ENCODE peak calls at places on chromosomes 11 and 22, in five cellular contexts. M is AG04449, E is tibial nerve, L is right lobe of liver, T is adrenal gland. P is an unnamed sample.

GRCh38 chr11:44868455-44869421 is 81.9 kb downstream of the TP53I11 start:
- DNase-seq in M (no peak), E (no peak), L (no peak), T (no peak), P (no peak)

GRCh38 chr22:49040754-49041467 is 786.8 kb downstream of the BRD1 start:
- DNase-seq in M (no peak), E (no peak), L (no peak), T (no peak), P (no peak)

GRCh38 chr11:16484434-16484833 is 128.1 kb upstream of the SOX6 start:
- DNase-seq in M (no peak), E (no peak), L (no peak), T (no peak), P (no peak)

GRCh38 chr22:49673048-49673447 is 154.6 kb downstream of the BRD1 start:
- DNase-seq in M (no peak), E (no peak), L (no peak), T (peak), P (no peak)

GRCh38 chr11:119087747-119088241 is 3.1 kb downstream of the HMBS start:
- DNase-seq in M (no peak), E (no peak), L (no peak), T (no peak), P (no peak)

GRCh38 chr11:45211732-45212131 is 65.3 kb downstream of the PRDM11 start:
- DNase-seq in M (no peak), E (no peak), L (no peak), T (no peak), P (no peak)

GRCh38 chr22:39532215-39533071 is at the start of gene RPS19BP1:
- DNase-seq in M (peak), E (peak), L (peak), T (peak), P (peak)

GRCh38 chr11:86558219-86558618 is 114.2 kb downstream of the ME3 start:
- DNase-seq in M (no peak), E (no peak), L (no peak), T (no peak), P (no peak)

GRCh38 chr22:26903030-26903856 is 245.9 kb downstream of the MIAT start:
- DNase-seq in M (no peak), E (no peak), L (no peak), T (no peak), P (no peak)

GRCh38 chr11:43376594-43376993 is 17.9 kb downstream of the TTC17 start:
- DNase-seq in M (peak), E (no peak), L (no peak), T (no peak), P (peak)

GRCh38 chr11:7977251-7977917 is 9.8 kb upstream of the EIF3F start:
- DNase-seq in M (peak), E (no peak), L (no peak), T (no peak), P (peak)

GRCh38 chr11:124656759-124657627 is 16.5 kb downstream of the SIAE start:
- DNase-seq in M (no peak), E (no peak), L (no peak), T (no peak), P (no peak)

GRCh38 chr22:38111941-38112355 is 1.5 kb upstream of the BAIAP2L2 start:
- DNase-seq in M (no peak), E (no peak), L (peak), T (no peak), P (no peak)

GRCh38 chr11:110065189-110065588 is 28.0 kb upstream of the ZC3H12C start:
- DNase-seq in M (no peak), E (no peak), L (no peak), T (no peak), P (no peak)

GRCh38 chr11:108754901-108755625 is 90.2 kb downstream of the DDX10 start:
- DNase-seq in M (no peak), E (peak), L (no peak), T (no peak), P (peak)

GRCh38 chr11:118263694-118264567 is at the start of gene MPZL2:
- DNase-seq in M (no peak), E (no peak), L (peak), T (no peak), P (no peak)

GRCh38 chr11:20672575-20672974 is 3.2 kb downstream of the NELL1 start:
- DNase-seq in M (no peak), E (no peak), L (no peak), T (no peak), P (no peak)

GRCh38 chr11:122578168-122578825 is 77.2 kb upstream of the UBASH3B start:
- DNase-seq in M (no peak), E (no peak), L (no peak), T (no peak), P (no peak)

GRCh38 chr11:126546191-126546590 is 190.7 kb downstream of the ST3GAL4 start:
- DNase-seq in M (no peak), E (no peak), L (no peak), T (no peak), P (no peak)

GRCh38 chr11:35911013-35911412 is 32.8 kb upstream of the LDLRAD3 start:
- DNase-seq in M (no peak), E (no peak), L (no peak), T (no peak), P (no peak)

GRCh38 chr11:94871491-94872185 is 101.7 kb downstream of the CWC15 start:
- DNase-seq in M (no peak), E (no peak), L (no peak), T (no peak), P (no peak)

GRCh38 chr11:107567739-107568335 is 2.3 kb upstream of the ALKBH8 start:
- DNase-seq in M (no peak), E (no peak), L (no peak), T (no peak), P (no peak)
- H3K4me3 ChIP-seq in M (no peak), E (no peak), L (no peak), T (no peak), P (no peak)

GRCh38 chr11:67290801-67291200 is 1.7 kb downstream of the ANKRD13D start:
- DNase-seq in M (no peak), E (no peak), L (no peak), T (no peak), P (peak)

GRCh38 chr11:67288198-67288451 is 978 bp upstream of the ANKRD13D start:
- DNase-seq in M (no peak), E (no peak), L (no peak), T (no peak), P (no peak)

GRCh38 chr11:67289651-67290479 is 762 bp downstream of the ANKRD13D start:
- DNase-seq in M (no peak), E (no peak), L (no peak), T (no peak), P (no peak)

GRCh38 chr11:67288452-67289225 is 464 bp upstream of the ANKRD13D start:
- DNase-seq in M (peak), E (peak), L (peak), T (peak), P (peak)

DNA sequence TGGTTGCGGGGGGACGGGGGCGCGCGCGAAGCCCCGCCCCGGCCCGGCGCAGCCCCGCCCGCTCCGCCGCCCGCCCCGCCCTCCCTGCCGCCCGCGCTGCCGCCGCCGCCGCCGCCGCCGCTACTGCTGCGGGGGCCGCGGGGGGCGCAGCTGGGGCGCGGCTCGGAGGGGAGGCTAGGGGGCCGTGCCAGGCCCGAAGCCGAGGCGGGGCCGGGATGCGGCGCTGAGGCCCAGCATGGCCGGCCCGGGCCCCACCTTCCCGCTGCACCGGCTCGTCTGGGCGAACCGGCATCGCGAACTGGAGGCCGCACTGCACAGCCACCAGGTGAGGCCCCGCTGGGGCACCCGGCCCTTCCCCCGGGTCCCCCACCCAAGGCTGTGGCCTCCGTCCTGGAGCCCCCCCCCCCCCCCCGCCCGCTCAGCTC is at the start of gene ANKRD13D:
- DNase-seq in M (no peak), E (no peak), L (no peak), T (no peak), P (no peak)
- TF ChIP-seq CTCF in M (no peak), E (no peak), L (no peak), T (no peak), P (no peak)

GRCh38 chr22:23762866-23763578 is at the start of gene C22orf15:
- DNase-seq in M (no peak), E (no peak), L (no peak), T (no peak), P (no peak)
- H3K4me3 ChIP-seq in M (peak), E (no peak), L (no peak), T (no peak), P (no peak)

GRCh38 chr22:20567993-20568417 is 60.6 kb downstream of the MED15 start:
- DNase-seq in M (no peak), E (no peak), L (no peak), T (no peak), P (no peak)
- TF ChIP-seq CTCF in M (peak), E (peak), L (no peak), T (peak), P (peak)

DNA sequence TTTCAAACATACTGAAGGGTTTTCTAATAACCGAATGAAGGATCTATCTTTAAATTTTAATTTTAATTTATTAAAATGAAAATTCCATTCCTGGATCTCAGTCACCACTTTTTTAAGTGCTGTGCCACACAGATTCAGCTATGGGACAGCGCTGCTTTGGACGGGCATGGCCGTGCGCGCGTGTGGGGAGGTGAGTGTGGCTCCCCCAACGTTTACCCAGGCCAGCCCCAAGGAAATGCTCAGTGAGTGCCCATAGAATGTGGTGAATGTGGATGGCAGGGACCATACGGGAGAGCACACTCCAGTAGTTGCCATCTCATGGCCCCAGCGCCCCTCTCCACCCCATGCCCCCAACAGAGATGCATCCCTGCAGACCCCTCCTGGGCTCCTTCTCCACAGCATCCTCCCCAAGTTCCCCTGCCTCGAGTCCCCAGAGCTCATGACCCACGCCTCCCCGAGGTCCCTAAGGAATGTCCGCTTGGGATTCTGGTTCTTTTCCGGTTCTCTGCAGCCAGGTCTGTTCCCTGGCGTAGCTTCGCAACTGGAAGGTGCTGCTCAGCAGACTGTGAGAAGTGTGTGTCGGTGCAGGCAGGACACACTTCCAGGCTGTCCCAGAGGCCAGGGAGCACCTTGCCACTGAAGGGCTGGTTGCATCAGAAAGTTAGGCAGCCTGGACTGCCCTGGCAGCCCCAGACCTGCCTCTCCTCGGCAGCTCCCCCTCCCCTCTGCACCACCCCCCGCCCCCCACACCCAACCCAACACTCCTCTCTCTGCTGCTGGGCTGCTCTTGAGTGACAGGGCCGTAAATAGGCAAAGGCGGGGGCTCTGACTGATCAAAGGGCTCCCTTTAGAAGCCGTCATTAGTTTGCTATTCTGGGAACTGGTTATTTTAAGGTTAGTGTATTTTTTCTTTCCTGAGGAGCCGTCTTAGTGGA is 88.3 kb upstream of the KCNQ1OT1 start:
- DNase-seq in M (no peak), E (no peak), L (no peak), T (peak), P (no peak)
- H3K4me3 ChIP-seq in M (no peak), E (no peak), L (no peak), T (no peak), P (no peak)

DNA sequence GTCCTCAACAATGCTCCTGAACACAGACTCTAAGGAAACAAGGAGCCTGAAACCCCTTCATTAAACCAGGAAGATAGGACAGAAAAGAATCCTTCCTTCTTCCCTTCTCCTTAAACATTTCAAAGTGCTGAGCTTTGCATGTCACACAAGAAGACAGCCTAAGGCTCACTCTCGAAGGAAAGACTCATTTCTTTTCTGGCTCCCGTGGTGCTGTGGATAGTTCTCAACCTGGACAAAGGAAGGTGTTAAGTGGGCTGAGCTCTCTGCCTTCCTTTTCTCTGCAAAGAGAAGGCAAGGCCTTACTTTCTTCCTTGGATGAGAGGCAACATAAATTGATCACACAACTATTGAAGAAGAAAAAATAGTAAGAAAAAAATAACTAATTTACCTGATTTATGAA is 452.4 kb upstream of the DDI1 start:
- DNase-seq in M (no peak), E (no peak), L (no peak), T (no peak), P (no peak)
- TF ChIP-seq CTCF in M (no peak), E (no peak), L (no peak), T (no peak), P (no peak)

DNA sequence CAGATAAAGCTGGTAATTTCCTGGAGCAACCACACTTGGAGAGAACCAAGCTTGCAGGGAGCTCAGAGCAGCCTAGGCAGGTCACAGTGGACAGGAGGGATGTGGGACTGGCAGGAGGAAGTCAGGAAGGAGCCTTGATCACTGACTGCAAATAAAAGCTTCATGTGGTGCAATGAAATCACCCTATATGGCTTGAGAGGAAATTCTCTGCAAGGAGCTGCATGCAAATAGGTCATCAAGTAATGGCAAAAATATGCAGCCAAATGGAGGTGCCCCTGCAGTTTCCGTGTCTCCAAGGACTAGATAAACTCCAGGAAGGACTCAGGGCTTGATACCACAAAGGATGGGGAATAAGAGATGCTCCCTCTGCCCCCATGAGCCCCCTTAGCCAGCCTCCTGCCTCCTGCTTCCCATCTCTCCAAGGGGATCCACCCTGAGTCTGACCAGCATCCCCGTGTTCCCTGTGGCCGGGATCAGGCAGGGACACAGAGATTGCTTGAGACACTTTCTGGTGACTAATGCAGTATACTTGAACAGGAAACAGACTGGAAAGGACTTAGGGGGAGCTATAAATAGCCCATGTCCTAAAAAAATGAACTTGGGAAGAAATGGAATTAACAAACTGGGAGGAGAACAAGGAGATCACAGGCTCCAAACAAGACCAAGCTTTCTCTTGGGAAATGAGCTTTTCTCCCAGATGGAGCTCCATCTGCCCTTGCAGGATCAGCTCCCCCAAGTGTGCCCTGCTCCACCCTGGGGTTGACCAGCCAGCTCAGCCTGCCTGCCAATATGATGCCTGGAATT is 23.9 kb upstream of the MICAL2 start:
- DNase-seq in M (peak), E (no peak), L (no peak), T (peak), P (peak)
- H3K4me3 ChIP-seq in M (peak), E (no peak), L (no peak), T (no peak), P (peak)

DNA sequence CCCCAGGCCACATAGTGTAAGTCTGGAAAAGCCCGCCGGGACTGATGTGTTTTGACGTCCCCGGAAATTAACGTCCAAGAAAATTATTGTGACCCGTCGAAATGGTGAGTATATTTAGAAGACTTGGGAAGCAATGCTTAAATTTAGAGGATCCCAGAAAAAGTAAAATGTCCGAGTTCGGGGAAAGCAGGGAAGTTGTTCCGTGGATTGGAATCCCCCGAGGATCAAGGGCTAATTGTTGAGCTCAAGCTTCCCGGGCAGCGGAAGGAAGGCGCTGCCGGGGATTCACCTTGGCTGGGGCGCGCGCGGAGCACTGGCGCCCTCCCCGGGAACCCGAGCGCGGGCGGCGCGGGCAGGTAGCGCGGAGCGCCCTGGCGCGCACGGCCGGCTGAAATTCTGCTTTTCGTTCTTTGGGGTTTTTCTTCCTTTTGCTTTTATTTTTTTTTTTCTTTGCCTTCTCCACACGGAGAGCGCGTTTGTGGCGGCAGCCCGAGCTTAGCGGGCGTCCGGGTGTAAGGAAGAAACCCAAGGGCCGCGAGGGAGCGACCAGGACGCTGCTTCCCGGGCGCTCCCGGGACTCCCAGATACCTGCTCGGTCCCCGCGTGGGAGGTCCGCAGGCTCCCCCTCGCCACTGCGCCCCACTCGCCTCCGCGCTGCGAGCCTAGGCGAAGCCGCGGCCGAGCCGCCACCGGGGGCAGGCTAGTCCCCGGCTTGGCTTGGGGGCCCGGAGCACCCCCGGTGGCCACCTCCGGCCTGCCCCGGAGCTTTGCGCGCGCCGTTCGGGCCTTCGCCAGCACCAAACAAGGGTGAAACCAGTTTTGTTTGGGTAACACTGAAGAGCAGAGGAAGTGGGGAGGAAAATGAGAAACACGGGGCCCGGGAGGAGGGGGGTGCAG is 4.7 kb upstream of the IGF2 start:
- DNase-seq in M (no peak), E (no peak), L (no peak), T (no peak), P (no peak)
- TF ChIP-seq CTCF in M (no peak), E (no peak), L (no peak), T (no peak), P (no peak)

DNA sequence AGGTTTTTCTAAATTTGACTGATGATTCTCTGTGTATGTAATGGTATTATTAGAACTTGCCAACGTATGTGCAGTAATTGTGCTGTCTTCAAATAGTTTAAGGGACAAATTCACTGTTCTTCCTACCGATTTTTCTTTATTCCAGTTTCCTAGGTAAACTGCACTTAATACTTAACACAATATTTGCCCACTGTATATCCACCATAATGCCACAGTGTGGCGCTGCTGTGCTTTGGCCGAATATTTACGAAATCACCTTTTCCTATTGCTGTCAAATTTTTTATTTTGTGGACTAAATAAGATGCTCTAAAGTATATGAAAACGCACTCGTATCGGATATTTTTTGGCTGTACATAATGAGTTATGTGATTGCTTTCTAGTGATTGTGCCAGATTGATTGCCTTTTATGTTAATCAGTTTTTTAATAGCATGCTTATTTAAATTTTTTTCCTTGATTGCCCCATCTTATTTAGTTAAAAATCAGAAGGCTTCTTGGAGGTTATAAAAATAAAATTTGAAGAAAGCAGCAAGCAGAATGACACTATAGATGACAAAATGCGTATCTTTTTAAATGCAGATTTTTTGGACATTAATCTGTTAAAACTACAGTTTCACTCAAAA is 10.5 kb downstream of the AASDHPPT start:
- DNase-seq in M (no peak), E (peak), L (peak), T (peak), P (no peak)
- H3K4me3 ChIP-seq in M (no peak), E (no peak), L (no peak), T (no peak), P (no peak)

GRCh38 chr11:9663699-9664275 is at the start of gene SWAP70:
- DNase-seq in M (peak), E (peak), L (peak), T (peak), P (peak)
- TF ChIP-seq CTCF in M (peak), E (peak), L (peak), T (peak), P (peak)

P was measured in AG09309.